ENCODE peak calls at places on chromosomes 4 and X, in eight cellular contexts. H is A549; F is CD4-positive, alpha-beta memory T cell; Y is thyroid gland; C is gastrocnemius medialis; L is upper lobe of right lung; M is brain microvascular endothelial cell; O is substantia nigra. Z is an unnamed sample.

GRCh38 chr4:23904639-23905061 is 14.8 kb upstream of the PPARGC1A start:
- DNase-seq in H (no peak), F (no peak), Y (peak), C (no peak), L (no peak), M (no peak), O (peak), Z (no peak)

GRCh38 chrX:135295238-135295943 is 13.9 kb upstream of the ETDC start:
- DNase-seq in H (no peak), F (peak), Y (peak), C (no peak), L (peak), M (peak), O (peak), Z (no peak)

GRCh38 chr4:2788532-2789103 is 4.3 kb upstream of the SH3BP2 start:
- DNase-seq in H (no peak), F (no peak), Y (no peak), C (no peak), L (peak), M (no peak), O (peak), Z (peak)

GRCh38 chr4:120406960-120407359 is 340.3 kb upstream of the MAD2L1 start:
- DNase-seq in H (no peak), F (no peak), Y (no peak), C (no peak), L (no peak), M (no peak), O (no peak), Z (no peak)

GRCh38 chr4:39118034-39118658 is 56.1 kb downstream of the KLHL5 start:
- DNase-seq in H (no peak), F (no peak), Y (no peak), C (no peak), L (no peak), M (no peak), O (no peak), Z (no peak)

GRCh38 chrX:15737188-15737956 is 698 bp upstream of the CA5B start:
- DNase-seq in H (no peak), F (no peak), Y (no peak), C (no peak), L (no peak), M (no peak), O (no peak), Z (no peak)

GRCh38 chrX:29090811-29091210 is 503.6 kb downstream of the IL1RAPL1 start:
- DNase-seq in H (no peak), F (no peak), Y (no peak), C (no peak), L (no peak), M (no peak), O (peak), Z (no peak)

GRCh38 chr4:8215001-8215427 is 15.9 kb downstream of the SH3TC1 start:
- DNase-seq in H (no peak), F (no peak), Y (peak), C (peak), L (peak), M (no peak), O (no peak), Z (no peak)

GRCh38 chr4:2305766-2306501 is 44.0 kb upstream of the MXD4 start:
- DNase-seq in H (no peak), F (no peak), Y (no peak), C (no peak), L (no peak), M (no peak), O (no peak), Z (no peak)

GRCh38 chr4:960736-961650 is 12.4 kb downstream of the DGKQ start:
- DNase-seq in H (no peak), F (no peak), Y (no peak), C (no peak), L (no peak), M (no peak), O (no peak), Z (no peak)

GRCh38 chrX:8254386-8254785 is 83.3 kb upstream of the VCX2 start:
- DNase-seq in H (no peak), F (no peak), Y (no peak), C (no peak), L (no peak), M (no peak), O (no peak), Z (no peak)

GRCh38 chr4:181677203-181677602 is 566.0 kb upstream of the TENM3 start:
- DNase-seq in H (no peak), F (no peak), Y (no peak), C (no peak), L (no peak), M (no peak), O (no peak), Z (no peak)

GRCh38 chr4:24689212-24689611 is 104.9 kb upstream of the DHX15 start:
- DNase-seq in H (no peak), F (no peak), Y (no peak), C (no peak), L (no peak), M (no peak), O (no peak), Z (no peak)

GRCh38 chr4:153486281-153487151 is 20.4 kb downstream of the TMEM131L start:
- DNase-seq in H (peak), F (no peak), Y (peak), C (no peak), L (no peak), M (peak), O (no peak), Z (no peak)

GRCh38 chr4:123546661-123547060 is 150.1 kb downstream of the SPRY1 start:
- DNase-seq in H (no peak), F (no peak), Y (no peak), C (no peak), L (no peak), M (no peak), O (no peak), Z (no peak)

GRCh38 chr4:19382993-19383392 is 868.7 kb upstream of the SLIT2 start:
- DNase-seq in H (no peak), F (no peak), Y (no peak), C (no peak), L (no peak), M (no peak), O (no peak), Z (no peak)

GRCh38 chrX:78665286-78665685 is 6.2 kb upstream of the RTL3 start:
- DNase-seq in H (no peak), F (no peak), Y (no peak), C (no peak), L (no peak), M (no peak), O (no peak), Z (no peak)

GRCh38 chrX:23907106-23907495 is 637 bp downstream of the APOO start:
- DNase-seq in H (no peak), F (no peak), Y (no peak), C (no peak), L (no peak), M (no peak), O (no peak), Z (no peak)

GRCh38 chr4:1749370-1749769 is 28.0 kb downstream of the TACC3 start:
- DNase-seq in H (no peak), F (no peak), Y (no peak), C (no peak), L (no peak), M (no peak), O (no peak), Z (no peak)

GRCh38 chr4:146134761-146135160 is 40.8 kb upstream of the LSM6 start:
- DNase-seq in H (no peak), F (no peak), Y (peak), C (no peak), L (no peak), M (no peak), O (no peak), Z (no peak)

GRCh38 chr4:156584100-156584499 is 387.5 kb downstream of the PDGFC start:
- DNase-seq in H (no peak), F (no peak), Y (no peak), C (no peak), L (no peak), M (no peak), O (no peak), Z (no peak)

GRCh38 chr4:9735515-9735914 is 45.9 kb upstream of the DRD5 start:
- DNase-seq in H (no peak), F (no peak), Y (no peak), C (no peak), L (no peak), M (no peak), O (no peak), Z (no peak)

GRCh38 chrX:17774053-17774452 is 36.8 kb downstream of the SCML1 start:
- DNase-seq in H (no peak), F (no peak), Y (no peak), C (no peak), L (no peak), M (no peak), O (no peak), Z (no peak)

GRCh38 chr4:101948951-101949350 is 158.4 kb downstream of the BANK1 start:
- DNase-seq in H (no peak), F (no peak), Y (no peak), C (no peak), L (no peak), M (no peak), O (no peak), Z (no peak)

GRCh38 chr4:84146300-84146942 is 352.7 kb downstream of the NKX6-1 start:
- DNase-seq in H (no peak), F (no peak), Y (no peak), C (no peak), L (no peak), M (no peak), O (no peak), Z (no peak)

GRCh38 chr4:159070742-159071141 is 32.1 kb upstream of the RAPGEF2 start:
- DNase-seq in H (no peak), F (no peak), Y (no peak), C (no peak), L (no peak), M (peak), O (no peak), Z (no peak)

GRCh38 chrX:555589-556220 is 74.9 kb upstream of the SHOX start:
- DNase-seq in H (no peak), F (no peak), Y (no peak), C (no peak), L (no peak), M (no peak), O (no peak), Z (no peak)

GRCh38 chr4:158581161-158581560 is 59.5 kb downstream of the RXFP1 start:
- DNase-seq in H (no peak), F (no peak), Y (no peak), C (no peak), L (no peak), M (peak), O (no peak), Z (no peak)

GRCh38 chr4:31175242-31175910 is 455.2 kb downstream of the PCDH7 start:
- DNase-seq in H (no peak), F (no peak), Y (no peak), C (no peak), L (no peak), M (peak), O (no peak), Z (no peak)

GRCh38 chr4:533318-534100 is 34.5 kb downstream of the PIGG start:
- DNase-seq in H (no peak), F (no peak), Y (no peak), C (no peak), L (no peak), M (no peak), O (no peak), Z (peak)

GRCh38 chrX:76434103-76434741 is 6.7 kb downstream of the MAGEE1 start:
- DNase-seq in H (no peak), F (no peak), Y (no peak), C (no peak), L (no peak), M (no peak), O (no peak), Z (no peak)

GRCh38 chr4:42673084-42673429 is 16.2 kb upstream of the ATP8A1 start:
- DNase-seq in H (no peak), F (no peak), Y (peak), C (no peak), L (peak), M (no peak), O (no peak), Z (no peak)

GRCh38 chr4:148182230-148182928 is 259.8 kb downstream of the NR3C2 start:
- DNase-seq in H (no peak), F (no peak), Y (no peak), C (no peak), L (no peak), M (no peak), O (no peak), Z (no peak)

GRCh38 chrX:19990519-19991349 is at the start of gene BCLAF3:
- DNase-seq in H (peak), F (peak), Y (peak), C (peak), L (peak), M (peak), O (peak), Z (peak)

GRCh38 chr4:128163177-128164117 is 102.3 kb downstream of the LARP1B start:
- DNase-seq in H (peak), F (no peak), Y (no peak), C (no peak), L (no peak), M (no peak), O (no peak), Z (no peak)

GRCh38 chr4:14807857-14808256 is 194.4 kb upstream of the CPEB2 start:
- DNase-seq in H (no peak), F (no peak), Y (no peak), C (no peak), L (no peak), M (no peak), O (no peak), Z (no peak)

GRCh38 chr4:168955674-168956073 is 54.4 kb downstream of the CBR4 start:
- DNase-seq in H (no peak), F (no peak), Y (no peak), C (no peak), L (no peak), M (no peak), O (no peak), Z (no peak)

DNA sequence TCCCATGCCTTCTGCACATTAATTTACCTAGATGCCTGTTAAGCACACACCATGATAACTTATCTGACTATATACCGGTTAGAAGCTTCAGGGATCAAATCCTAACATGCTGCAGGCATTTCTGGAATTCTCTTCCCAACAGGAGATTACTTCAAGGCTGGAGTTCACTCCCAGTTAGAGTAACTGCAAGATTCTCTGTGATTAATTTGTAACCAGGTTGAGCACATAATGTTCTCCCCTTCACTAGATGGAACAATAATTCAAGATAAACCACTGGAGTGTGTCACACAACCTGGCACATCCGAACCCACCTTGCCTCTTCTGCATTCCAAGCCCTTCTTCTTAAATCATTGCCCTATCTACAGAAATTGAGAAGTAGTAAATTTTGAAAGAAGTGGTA is 11.8 kb upstream of the UGT2A3 start:
- DNase-seq in H (no peak), F (no peak), Y (no peak), C (no peak), L (no peak), M (no peak), O (no peak), Z (no peak)
- H3K27ac ChIP-seq in H (peak), F (no peak), Y (no peak), C (no peak), L (no peak), M (no peak), O (no peak), Z (no peak)

DNA sequence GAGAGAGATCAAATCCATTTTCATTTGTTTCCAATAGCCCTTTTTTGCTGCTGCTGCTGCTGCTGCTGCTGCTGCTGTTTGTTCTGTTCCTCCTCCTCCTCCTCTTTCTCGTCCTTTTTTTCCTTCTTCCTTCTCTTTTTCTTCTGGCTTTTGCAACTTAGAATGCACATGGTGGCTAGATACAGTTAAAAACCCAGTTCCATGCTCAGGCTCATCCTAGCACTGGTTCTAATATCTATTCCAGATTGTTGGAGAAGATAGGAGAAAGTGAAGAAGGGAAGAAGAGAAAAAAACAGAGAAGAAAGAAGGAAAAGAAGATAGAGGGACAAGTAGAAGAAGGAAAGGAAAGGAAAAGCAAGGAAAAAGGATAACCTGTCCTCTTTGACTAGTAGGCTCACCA is 39.7 kb downstream of the VSIG4 start:
- DNase-seq in H (no peak), F (no peak), Y (no peak), C (no peak), L (no peak), M (no peak), O (no peak), Z (no peak)
- H3K27ac ChIP-seq in H (no peak), F (no peak), Y (no peak), C (no peak), L (no peak), M (no peak), O (no peak), Z (no peak)

DNA sequence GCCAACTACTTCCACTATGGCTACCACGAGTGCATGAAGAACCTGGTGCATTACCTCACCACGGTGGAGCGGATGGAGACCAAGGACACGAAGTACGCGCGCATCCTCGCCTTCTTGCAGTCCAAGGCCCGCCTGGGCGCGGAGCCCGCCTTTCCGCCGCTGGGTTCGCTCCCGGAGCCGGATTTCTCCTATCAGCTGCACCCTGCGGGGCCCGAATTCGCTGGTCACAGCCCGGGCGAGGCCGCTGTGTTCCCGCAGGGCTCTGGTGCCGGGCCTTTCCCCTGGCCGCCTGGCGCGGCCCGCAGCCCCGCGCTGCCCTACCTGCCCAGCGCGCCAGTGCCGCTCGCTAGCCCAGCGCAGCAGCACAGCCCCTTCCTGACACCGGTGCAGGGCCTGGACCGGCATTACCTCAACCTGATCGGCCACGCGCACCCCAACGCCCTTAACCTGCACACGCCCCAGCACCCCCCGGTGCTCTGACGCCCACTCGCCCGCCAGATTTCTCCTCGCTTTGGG is 2.1 kb downstream of the HELT start:
- DNase-seq in H (no peak), F (no peak), Y (no peak), C (no peak), L (no peak), M (no peak), O (no peak), Z (no peak)
- H3K27ac ChIP-seq in H (no peak), F (no peak), Y (no peak), C (no peak), L (no peak), M (no peak), O (no peak), Z (no peak)

DNA sequence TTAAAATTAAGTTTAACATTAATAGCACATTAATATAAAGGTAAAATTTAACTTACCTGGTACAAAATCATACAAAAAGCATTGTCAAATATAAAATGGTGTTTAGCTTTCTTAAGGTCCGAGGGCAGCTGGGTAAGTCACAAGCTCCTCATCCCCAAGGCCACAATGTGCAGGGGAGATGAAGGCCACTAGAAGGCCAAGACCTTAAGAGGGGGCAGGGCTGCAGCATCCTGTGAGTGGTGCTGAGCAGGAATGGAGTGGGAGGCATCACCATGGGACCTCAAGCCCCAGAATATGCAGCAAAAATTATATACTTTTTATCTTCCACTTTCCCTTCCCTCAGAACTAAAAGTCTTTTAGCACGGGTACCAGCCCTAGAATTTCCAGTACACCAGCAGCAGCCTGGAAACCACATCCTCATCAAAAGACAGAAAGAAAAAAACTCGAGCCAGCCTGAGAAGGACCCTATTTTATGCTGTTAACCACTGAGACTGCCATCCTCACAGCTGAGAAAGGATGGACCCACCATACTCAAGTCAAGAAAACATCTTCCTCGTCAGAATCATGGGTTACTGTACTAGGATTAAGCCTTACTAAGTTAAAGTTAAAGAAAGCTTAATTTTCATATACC is 13.0 kb upstream of the RHOXF2 start:
- DNase-seq in H (no peak), F (no peak), Y (no peak), C (no peak), L (no peak), M (no peak), O (no peak), Z (no peak)
- H3K27ac ChIP-seq in H (no peak), F (no peak), Y (no peak), C (no peak), L (no peak), M (no peak), O (no peak), Z (no peak)

DNA sequence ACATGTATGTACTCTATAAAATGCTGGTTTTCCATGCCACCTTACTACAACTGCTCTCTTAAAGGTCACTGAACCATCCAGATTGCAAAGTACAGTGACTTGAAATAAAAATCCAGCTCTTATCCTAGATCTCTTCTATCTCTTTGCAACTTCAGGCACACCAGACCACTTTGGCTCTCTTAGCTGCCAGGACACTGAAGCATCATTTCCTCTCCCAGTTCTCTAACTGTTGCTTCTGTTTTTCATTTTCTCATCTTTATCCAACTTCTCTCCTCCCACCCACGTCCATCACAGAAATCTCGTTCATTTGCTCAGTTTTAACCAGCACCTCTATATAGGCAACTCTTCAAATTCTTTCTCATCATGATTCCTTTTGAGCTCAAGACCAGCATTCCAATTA is 74.3 kb downstream of the METTL14 start:
- DNase-seq in H (no peak), F (no peak), Y (no peak), C (no peak), L (no peak), M (no peak), O (no peak), Z (no peak)
- H3K27ac ChIP-seq in H (no peak), F (no peak), Y (peak), C (peak), L (no peak), M (no peak), O (no peak), Z (peak)

GRCh38 chr4:151407018-151407417 is 2.0 kb upstream of the FHIP1A start:
- DNase-seq in H (no peak), F (no peak), Y (no peak), C (no peak), L (no peak), M (no peak), O (no peak), Z (no peak)

GRCh38 chr4:151409470-151410313 is 716 bp downstream of the FHIP1A start:
- DNase-seq in H (no peak), F (peak), Y (peak), C (peak), L (no peak), M (no peak), O (no peak), Z (no peak)

GRCh38 chr4:151407466-151408379 is 1.3 kb upstream of the FHIP1A start:
- DNase-seq in H (no peak), F (peak), Y (peak), C (no peak), L (peak), M (no peak), O (peak), Z (no peak)

GRCh38 chr4:151408380-151408629 is 671 bp upstream of the FHIP1A start:
- DNase-seq in H (no peak), F (no peak), Y (no peak), C (no peak), L (no peak), M (no peak), O (no peak), Z (no peak)

GRCh38 chr4:151408630-151409469 is at the start of gene FHIP1A:
- DNase-seq in H (peak), F (peak), Y (peak), C (peak), L (peak), M (peak), O (no peak), Z (peak)
- H3K27ac ChIP-seq in H (peak), F (peak), Y (peak), C (peak), L (peak), M (no peak), O (no peak), Z (peak)

Z was measured in coronary artery.